ENCODE peak calls at places on chromosomes 12 and 14, in five cellular contexts. X, P, L, T and F are unnamed samples.

GRCh38 chr12:49632401-49632800 is 9.0 kb downstream of the PRPF40B start:
- DNase-seq in X (no peak), P (no peak), L (no peak), T (no peak), F (no peak)

GRCh38 chr12:51921017-51921725 is 13.9 kb downstream of the ACVRL1 start:
- DNase-seq in X (no peak), P (no peak), L (no peak), T (no peak), F (no peak)

GRCh38 chr12:79008591-79008990 is 144.0 kb downstream of the SYT1 start:
- DNase-seq in X (no peak), P (no peak), L (no peak), T (no peak), F (no peak)

GRCh38 chr12:17076335-17076734 is 470.4 kb upstream of the LMO3 start:
- DNase-seq in X (no peak), P (no peak), L (no peak), T (no peak), F (no peak)

GRCh38 chr14:75720828-75721227 is 59.8 kb downstream of the TTLL5 start:
- DNase-seq in X (peak), P (no peak), L (peak), T (peak), F (no peak)

GRCh38 chr12:46677749-46678148 is 148.0 kb downstream of the SLC38A4 start:
- DNase-seq in X (peak), P (no peak), L (no peak), T (peak), F (no peak)

GRCh38 chr14:92863281-92863680 is 59.7 kb upstream of the CHGA start:
- DNase-seq in X (no peak), P (peak), L (no peak), T (no peak), F (no peak)

GRCh38 chr12:67943295-67943892 is 45.9 kb upstream of the IFNG-AS1 start:
- DNase-seq in X (peak), P (peak), L (no peak), T (peak), F (peak)

GRCh38 chr14:62988967-62989366 is 56.3 kb downstream of the KCNH5 start:
- DNase-seq in X (peak), P (no peak), L (no peak), T (peak), F (no peak)

GRCh38 chr12:79055926-79056674 is 191.5 kb downstream of the SYT1 start:
- DNase-seq in X (peak), P (no peak), L (no peak), T (peak), F (no peak)

GRCh38 chr12:2877959-2878732 is 1.1 kb downstream of the RHNO1 start:
- DNase-seq in X (peak), P (peak), L (no peak), T (peak), F (peak)

GRCh38 chr12:53560386-53560785 is 53.1 kb upstream of the NPFF start:
- DNase-seq in X (peak), P (no peak), L (no peak), T (peak), F (no peak)

DNA sequence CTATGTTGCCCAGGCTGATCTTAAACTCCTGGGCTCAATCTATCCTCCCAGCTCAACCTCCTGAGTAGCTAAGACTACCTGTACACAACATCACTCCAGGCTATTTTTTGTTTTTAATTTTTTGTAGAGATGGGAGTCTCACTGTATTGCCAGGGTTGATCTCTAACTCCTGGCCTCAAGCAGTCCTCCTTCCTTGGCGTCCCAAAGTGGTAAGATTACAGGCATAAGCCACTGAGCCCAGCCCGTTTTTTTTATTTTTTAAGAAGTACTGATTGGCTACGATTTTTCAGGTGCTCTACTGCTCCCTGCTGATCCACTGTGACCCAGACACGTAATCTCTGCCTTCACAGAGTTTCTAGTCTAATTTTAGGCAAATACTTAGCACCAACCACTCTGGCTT is 4.2 kb upstream of the STRN3 start:
- DNase-seq in X (no peak), P (no peak), L (no peak), T (no peak), F (no peak)
- TF ChIP-seq CTCF in X (no peak), P (no peak), L (no peak), T (no peak), F (no peak)

DNA sequence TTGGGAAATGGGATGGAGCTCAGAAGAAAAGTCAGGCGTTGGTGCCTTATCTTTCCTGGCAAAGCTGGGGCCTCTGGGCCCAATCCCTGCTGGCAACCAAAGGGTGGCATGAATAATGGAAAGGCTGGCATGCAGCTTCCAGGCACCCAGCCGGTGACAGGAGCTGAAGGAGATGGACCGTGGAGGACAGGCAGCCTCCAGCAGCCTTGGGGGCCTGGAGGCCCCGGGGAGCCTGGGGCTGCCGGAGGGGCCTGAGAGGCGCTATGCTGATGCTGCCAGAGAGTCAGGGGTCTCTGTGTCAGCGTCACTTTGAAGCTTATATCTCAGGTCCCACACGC is 38.2 kb upstream of the EML1 start:
- DNase-seq in X (no peak), P (no peak), L (no peak), T (no peak), F (no peak)
- TF ChIP-seq CTCF in X (no peak), P (no peak), L (no peak), T (no peak), F (no peak)

GRCh38 chr12:9919443-9919842 is 12.7 kb downstream of the CLEC2A start:
- DNase-seq in X (no peak), P (no peak), L (no peak), T (no peak), F (no peak)
- TF ChIP-seq CTCF in X (no peak), P (no peak), L (no peak), T (no peak), F (no peak)

GRCh38 chr12:102976609-102977280 is 19.3 kb downstream of the ASCL1 start:
- DNase-seq in X (no peak), P (no peak), L (no peak), T (no peak), F (no peak)
- TF ChIP-seq CTCF in X (no peak), P (no peak), L (no peak), T (no peak), F (no peak)